ENCODE peak calls at places on chromosomes 6 and 20, in nine cellular contexts. O, N, H, U, A, F, Y, Z and X are unnamed samples.

GRCh38 chr6:32954983-32955802 is 2.3 kb upstream of the HLA-DMA start:
- DNase-seq in A (no peak), U (no peak), Y (no peak), N (peak), Z (no peak), O (peak), F (no peak), H (no peak), X (no peak)

GRCh38 chr6:125804264-125804663 is 13.5 kb downstream of the NCOA7 start:
- DNase-seq in A (no peak), O (no peak), Y (no peak), U (no peak), F (no peak), N (no peak), H (no peak), Z (no peak), X (no peak)

GRCh38 chr6:41799517-41799916 is 12.0 kb downstream of the TOMM6 start:
- DNase-seq in F (no peak), N (no peak), Z (no peak), O (no peak), Y (no peak), U (no peak), H (no peak), A (no peak), X (no peak)

GRCh38 chr6:40722553-40723258 is 135.5 kb upstream of the LRFN2 start:
- DNase-seq in A (no peak), Y (no peak), F (no peak), N (peak), H (no peak), O (no peak), U (no peak), Z (no peak), X (no peak)

GRCh38 chr6:2714359-2714895 is 36.3 kb downstream of the MYLK4 start:
- DNase-seq in A (peak), Z (no peak), O (no peak), H (no peak), F (no peak), Y (peak), N (peak), U (no peak), X (peak)

GRCh38 chr20:48066256-48066655 is 281.0 kb upstream of the SULF2 start:
- DNase-seq in A (peak), Z (no peak), Y (peak), H (no peak), O (no peak), U (no peak), N (peak), F (no peak), X (no peak)

GRCh38 chr20:58494923-58495622 is 20.1 kb downstream of the APCDD1L start:
- DNase-seq in F (no peak), N (no peak), U (no peak), A (no peak), Y (no peak), H (no peak), Z (no peak), O (no peak), X (no peak)

GRCh38 chr6:142300758-142301251 is 1.0 kb upstream of the ADGRG6 start:
- DNase-seq in Z (peak), H (peak), N (peak), F (no peak), O (no peak), U (peak), Y (no peak), A (peak), X (peak)

GRCh38 chr6:148075352-148075751 is 267.3 kb upstream of the SASH1 start:
- DNase-seq in H (no peak), N (no peak), A (no peak), Y (no peak), U (no peak), F (no peak), O (no peak), Z (no peak), X (no peak)

GRCh38 chr20:22495172-22495571 is 89.2 kb downstream of the FOXA2 start:
- DNase-seq in Y (no peak), F (no peak), H (no peak), A (no peak), N (no peak), Z (no peak), O (peak), U (no peak), X (no peak)

GRCh38 chr6:150048099-150048498 is 20.8 kb downstream of the ULBP3 start:
- DNase-seq in U (no peak), A (no peak), F (no peak), O (no peak), H (no peak), Z (no peak), Y (no peak), N (no peak), X (no peak)

GRCh38 chr20:24102290-24102689 is 113.7 kb upstream of the GGTLC1 start:
- DNase-seq in Y (no peak), F (no peak), O (no peak), Z (no peak), U (no peak), N (peak), A (no peak), H (no peak), X (no peak)

GRCh38 chr20:23186808-23187207 is 100.7 kb upstream of the CD93 start:
- DNase-seq in O (no peak), N (no peak), U (no peak), Z (no peak), F (no peak), H (no peak), Y (no peak), A (no peak), X (no peak)

GRCh38 chr6:165641672-165642156 is 21.3 kb downstream of the PDE10A start:
- DNase-seq in U (no peak), Z (no peak), N (no peak), F (no peak), A (no peak), Y (no peak), O (no peak), H (no peak), X (no peak)

GRCh38 chr6:6836609-6837406 is 248.3 kb downstream of the LY86 start:
- DNase-seq in O (no peak), Z (no peak), U (no peak), F (no peak), Y (no peak), H (no peak), N (no peak), A (no peak), X (no peak)

GRCh38 chr20:14235355-14235754 is 102.1 kb downstream of the FLRT3 start:
- DNase-seq in U (no peak), A (peak), F (no peak), Z (no peak), N (peak), H (no peak), O (no peak), Y (peak), X (no peak)

GRCh38 chr6:146146836-146147235 is 118.0 kb downstream of the GRM1 start:
- DNase-seq in Z (no peak), U (no peak), H (no peak), N (no peak), A (no peak), O (no peak), F (no peak), Y (no peak), X (no peak)

GRCh38 chr6:109580519-109580918 is 97.5 kb upstream of the ZBTB24 start:
- DNase-seq in Y (no peak), O (no peak), U (no peak), A (peak), F (no peak), H (no peak), Z (no peak), N (peak), X (no peak)

GRCh38 chr6:74971631-74972030 is 234.2 kb downstream of the COL12A1 start:
- DNase-seq in Z (no peak), H (no peak), A (no peak), F (no peak), U (no peak), N (peak), O (no peak), Y (no peak), X (no peak)

GRCh38 chr6:20575691-20576451 is 41.6 kb downstream of the CDKAL1 start:
- DNase-seq in F (no peak), U (no peak), N (no peak), O (no peak), H (no peak), A (no peak), Z (no peak), Y (no peak), X (no peak)
- H3K4me3 ChIP-seq in F (no peak), U (no peak), N (no peak), O (no peak), H (no peak), A (no peak), Z (no peak), Y (no peak), X (no peak)

DNA sequence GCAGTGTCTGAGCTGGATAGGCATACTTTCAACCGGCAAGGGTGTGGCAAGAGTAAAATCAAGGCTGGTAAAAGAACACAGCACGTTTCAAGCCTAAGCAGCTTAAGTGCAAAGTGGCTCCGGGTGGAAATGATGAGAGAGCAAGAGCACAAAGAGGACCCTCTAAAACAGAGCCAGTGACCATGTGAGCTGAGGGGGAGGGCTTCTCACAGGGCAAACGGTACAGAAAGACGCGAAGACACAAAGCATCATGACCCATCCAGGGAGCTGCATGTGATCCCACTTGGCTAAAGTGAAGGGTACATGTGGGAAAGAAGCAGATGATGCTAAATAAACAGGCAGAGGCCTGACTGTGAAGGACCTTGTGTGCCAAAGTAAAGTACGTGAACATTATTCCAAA is 25.7 kb downstream of the FKBP5 start:
- DNase-seq in F (no peak), U (no peak), N (peak), A (peak), H (peak), Y (no peak), Z (no peak), O (no peak), X (no peak)
- H3K4me3 ChIP-seq in F (no peak), U (no peak), N (peak), A (no peak), H (peak), Y (no peak), Z (no peak), O (no peak), X (no peak)

DNA sequence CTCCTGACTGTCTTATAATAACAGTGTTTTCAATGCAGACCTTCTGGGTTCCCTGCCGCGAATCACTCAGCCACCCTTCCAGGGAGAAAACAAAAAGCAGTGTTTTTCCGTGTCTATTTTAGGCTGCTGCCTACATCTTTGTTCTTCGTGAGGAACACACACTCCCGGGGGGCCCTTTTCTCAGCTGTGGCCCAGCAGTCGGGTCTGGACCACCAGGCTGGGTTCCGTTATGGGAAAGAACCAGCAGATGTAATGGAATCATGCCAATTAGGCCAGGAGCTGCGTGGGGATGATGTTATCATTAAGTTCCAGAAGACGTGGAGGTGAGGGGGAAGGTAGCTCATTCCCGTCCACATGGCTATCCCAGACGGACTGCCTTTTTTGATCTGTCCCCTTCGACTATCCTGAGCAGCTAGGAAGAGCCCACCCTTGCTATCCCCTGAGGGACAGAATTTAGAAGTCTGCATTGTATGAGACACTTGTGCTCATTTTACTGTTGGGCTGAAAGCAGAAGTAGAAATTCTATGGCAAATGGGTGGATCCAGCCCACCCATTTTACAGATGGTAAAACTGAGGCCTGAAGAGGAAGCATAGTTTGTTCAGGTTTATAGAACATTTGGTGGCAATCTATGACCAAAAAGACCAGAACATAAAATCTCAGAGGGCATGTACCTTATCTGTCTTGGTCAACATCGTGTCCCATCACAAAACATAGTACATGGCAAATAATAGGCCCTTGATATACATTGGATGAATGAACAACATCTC is 54.5 kb downstream of the KCNB1 start:
- DNase-seq in U (peak), F (no peak), Z (no peak), A (no peak), N (peak), Y (no peak), H (no peak), O (no peak), X (no peak)
- H3K4me3 ChIP-seq in U (peak), F (no peak), Z (no peak), A (no peak), N (no peak), Y (no peak), H (no peak), O (no peak), X (no peak)

DNA sequence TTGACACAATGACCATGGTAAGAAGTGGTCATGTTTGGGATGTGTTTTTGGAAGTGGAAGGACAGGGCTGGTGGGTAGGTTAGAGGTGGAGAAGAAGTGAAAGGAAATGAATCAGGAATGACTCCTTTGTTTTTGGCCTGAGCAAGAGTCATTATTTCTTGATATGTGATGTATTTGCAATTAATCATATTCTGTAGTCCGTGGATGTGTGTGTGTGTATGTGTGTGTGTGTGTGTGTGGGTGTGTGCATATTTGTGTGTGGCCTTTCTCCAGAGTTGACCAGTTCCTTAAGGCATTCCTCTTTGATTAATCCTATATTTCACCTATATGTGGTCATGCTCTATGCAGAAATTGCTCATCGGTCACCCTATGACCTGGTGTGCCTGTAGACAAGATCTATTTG is 130.7 kb downstream of the UTRN start:
- DNase-seq in Y (peak), H (no peak), U (no peak), F (no peak), N (peak), O (no peak), A (peak), Z (no peak), X (no peak)
- H3K4me3 ChIP-seq in Y (no peak), H (no peak), U (no peak), F (no peak), N (no peak), O (no peak), A (no peak), Z (no peak), X (no peak)

GRCh38 chr20:34544109-34544793 is 14.3 kb upstream of the MAP1LC3A start:
- DNase-seq in O (no peak), F (no peak), U (no peak), Z (no peak), Y (no peak), N (peak), A (no peak), H (no peak), X (no peak)

GRCh38 chr20:34546751-34547181 is 11.8 kb upstream of the MAP1LC3A start:
- DNase-seq in O (no peak), F (no peak), N (no peak), H (no peak), Z (peak), U (no peak), A (no peak), Y (no peak), X (no peak)

GRCh38 chr20:34549291-34549928 is 9.1 kb upstream of the MAP1LC3A start:
- DNase-seq in Z (peak), F (no peak), O (no peak), N (no peak), H (no peak), Y (no peak), A (peak), U (no peak), X (no peak)

GRCh38 chr20:34549929-34550305 is 8.6 kb upstream of the MAP1LC3A start:
- DNase-seq in A (no peak), Z (peak), U (no peak), F (no peak), H (no peak), Y (no peak), N (no peak), O (no peak), X (no peak)

DNA sequence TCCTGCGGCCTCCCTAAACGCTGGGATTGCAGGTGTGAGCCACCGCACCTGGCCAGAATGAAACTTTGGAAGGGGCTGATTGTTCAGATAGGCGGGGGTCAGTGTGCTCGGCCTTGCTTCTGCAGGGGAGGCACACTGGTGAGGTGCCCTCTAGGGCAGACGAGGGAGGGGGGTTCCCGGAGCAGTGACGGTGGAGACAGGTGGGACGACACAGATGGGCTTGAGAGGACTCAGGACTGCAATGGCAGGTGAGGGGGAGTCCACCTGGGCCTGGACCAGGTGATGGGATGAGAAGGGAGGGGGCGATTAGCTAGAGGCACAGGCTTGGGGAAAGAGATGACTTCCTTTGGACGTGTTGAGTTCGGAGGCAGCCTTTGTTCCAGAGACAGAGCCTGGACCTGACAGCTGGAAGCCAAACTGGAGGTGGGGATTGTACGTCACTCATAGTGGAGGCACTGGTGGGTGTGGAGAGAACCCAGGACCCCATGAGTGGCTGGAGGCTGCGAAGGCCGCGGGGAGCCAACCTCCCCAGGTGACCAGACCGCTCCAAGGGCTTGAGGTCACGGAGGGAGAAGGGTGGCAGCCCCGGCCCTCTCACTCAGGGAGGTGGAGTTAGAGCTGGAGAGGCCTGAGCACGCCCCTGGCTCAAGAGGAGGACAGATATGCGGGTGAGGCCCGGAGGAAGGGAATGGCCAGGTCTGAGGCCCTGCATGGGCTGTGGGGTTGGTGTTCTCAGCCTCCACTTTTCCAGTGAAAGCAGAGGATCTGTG is 10.5 kb upstream of the MAP1LC3A start:
- DNase-seq in N (no peak), Z (peak), A (no peak), U (no peak), Y (no peak), H (no peak), F (no peak), O (no peak), X (no peak)
- H3K4me3 ChIP-seq in N (no peak), Z (no peak), A (no peak), U (no peak), Y (no peak), H (no peak), F (no peak), O (no peak), X (no peak)

GRCh38 chr20:4083103-4083864 is 67.9 kb upstream of the RNF24 start:
- DNase-seq in N (no peak), F (no peak), O (no peak), Z (no peak), H (no peak), A (no peak), Y (no peak), U (no peak), X (no peak)
- H3K4me3 ChIP-seq in N (no peak), F (no peak), O (no peak), Z (no peak), H (no peak), A (no peak), Y (no peak), U (no peak), X (no peak)

DNA sequence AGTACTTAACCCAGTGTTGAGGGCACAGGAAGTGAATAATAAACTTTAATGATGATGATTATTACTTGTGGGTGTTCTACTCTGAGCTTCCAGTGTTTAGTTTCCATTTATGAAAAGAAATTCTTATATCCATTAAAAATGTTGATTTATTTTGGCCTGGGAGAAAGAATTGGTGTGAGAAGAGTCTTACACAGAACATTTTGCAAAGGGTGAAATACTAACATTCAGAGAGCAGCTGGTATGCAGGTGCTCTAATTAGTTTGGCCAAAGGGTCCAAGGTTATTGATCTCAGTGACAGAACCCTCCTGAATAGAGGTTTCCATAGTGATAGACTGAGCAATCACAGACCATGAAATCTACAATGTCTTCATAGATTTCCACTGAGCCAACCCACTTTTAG is 4.4 kb downstream of the OSER1 start:
- DNase-seq in F (no peak), A (no peak), O (no peak), N (no peak), Z (no peak), Y (no peak), U (no peak), H (no peak), X (no peak)
- H3K4me3 ChIP-seq in F (no peak), A (no peak), O (no peak), N (no peak), Z (no peak), Y (no peak), U (no peak), H (no peak), X (no peak)

GRCh38 chr6:56246544-56246940 is 838 bp downstream of the COL21A1 start:
- DNase-seq in H (no peak), A (no peak), F (no peak), Z (no peak), U (no peak), Y (no peak), O (no peak), N (peak), X (no peak)
- H3K4me3 ChIP-seq in H (no peak), A (peak), F (peak), Z (peak), U (peak), Y (no peak), O (peak), N (peak), X (peak)

DNA sequence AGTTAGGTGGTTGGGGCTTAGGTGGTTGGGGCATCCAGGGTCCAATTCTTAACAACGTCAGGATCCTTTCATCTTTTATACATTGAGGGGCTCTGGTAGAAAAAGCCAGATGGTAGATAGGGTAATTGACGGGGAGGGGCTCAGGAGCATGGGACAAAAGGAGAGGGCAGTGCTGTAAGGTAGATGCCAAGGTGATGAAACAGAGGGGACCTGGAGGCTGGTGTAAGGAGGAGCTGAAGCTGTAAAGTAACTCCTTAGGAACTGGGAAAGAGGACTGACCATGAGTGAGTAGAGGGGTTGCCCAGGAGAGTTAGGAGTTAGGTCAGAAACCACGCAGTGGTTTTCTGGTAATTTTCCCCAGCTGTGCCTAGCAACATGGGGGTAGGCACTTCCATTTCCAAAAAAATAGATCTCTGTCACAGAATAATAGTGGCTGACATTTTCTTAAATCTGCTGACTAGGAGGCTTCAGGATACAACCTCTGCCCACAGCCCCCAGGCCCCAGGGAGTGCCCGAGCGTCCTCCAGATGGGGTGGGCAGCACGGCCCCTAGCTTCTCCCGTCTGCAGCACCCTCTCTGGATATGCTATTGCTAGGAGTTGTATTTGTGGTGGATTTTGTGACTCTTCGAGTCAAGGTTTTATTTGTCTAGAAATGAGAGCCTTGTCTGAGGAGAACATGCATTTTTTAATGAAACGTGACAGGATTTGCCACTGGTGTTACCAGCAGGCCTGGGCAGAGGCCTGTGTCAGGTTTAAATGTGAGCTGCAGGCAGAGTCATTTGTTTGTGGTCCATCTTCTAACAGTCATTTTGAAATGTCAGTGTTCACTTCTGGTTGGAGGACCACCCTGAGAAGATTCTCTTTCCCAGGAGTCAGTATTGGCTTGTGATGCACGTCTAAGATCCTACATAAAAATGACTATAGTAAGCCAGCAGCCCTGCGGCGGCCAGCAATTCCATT is 44.6 kb downstream of the TULP4 start:
- DNase-seq in O (peak), Y (no peak), Z (no peak), H (no peak), U (no peak), N (no peak), A (no peak), F (no peak), X (no peak)
- H3K4me3 ChIP-seq in O (no peak), Y (no peak), Z (no peak), H (no peak), U (no peak), N (no peak), A (no peak), F (no peak), X (no peak)